ENCODE peak calls at places on chromosomes 3 and 15, in five cellular contexts. S is OCI-LY7, D is HT-29, X is Right ventricle myocardium superior, B is ELR. U is an unnamed sample.

GRCh38 chr15:74988007-74988800 is 7.2 kb upstream of the SCAMP5 start:
- DNase-seq in S (peak), B (peak), X (no peak), D (peak), U (no peak)

GRCh38 chr3:149626671-149627070 is 31.2 kb downstream of the WWTR1 start:
- DNase-seq in B (no peak), D (no peak), S (no peak), X (no peak), U (no peak)

GRCh38 chr15:51621917-51622268 is 678 bp downstream of the DMXL2 start:
- DNase-seq in X (peak), S (peak), D (peak), B (peak), U (peak)

GRCh38 chr15:27418729-27419128 is 447.7 kb downstream of the GABRG3 start:
- DNase-seq in X (no peak), D (no peak), B (no peak), S (peak), U (no peak)

GRCh38 chr3:39718674-39719595 is 90.5 kb upstream of the MYRIP start:
- DNase-seq in X (no peak), D (no peak), B (peak), S (no peak), U (no peak)

GRCh38 chr3:15241341-15241740 is 35.3 kb downstream of the CAPN7 start:
- DNase-seq in S (peak), B (peak), X (peak), D (peak), U (peak)

GRCh38 chr15:39429898-39430357 is 151.0 kb upstream of the THBS1 start:
- DNase-seq in B (peak), D (peak), S (no peak), X (no peak), U (no peak)

GRCh38 chr15:42744200-42744599 is 7.3 kb upstream of the CDAN1 start:
- DNase-seq in D (no peak), S (no peak), X (no peak), B (no peak), U (no peak)

GRCh38 chr15:85592148-85592547 is 202.6 kb downstream of the KLHL25 start:
- DNase-seq in S (no peak), X (no peak), D (peak), B (peak), U (no peak)

GRCh38 chr3:10996345-10997050 is 4.0 kb downstream of the SLC6A1 start:
- DNase-seq in X (no peak), B (no peak), S (no peak), D (no peak), U (no peak)

GRCh38 chr3:127644641-127645040 is 15.7 kb downstream of the PODXL2 start:
- DNase-seq in D (no peak), X (no peak), S (no peak), B (no peak), U (no peak)

GRCh38 chr15:78492841-78493240 is 14.5 kb upstream of the HYKK start:
- DNase-seq in B (no peak), X (no peak), S (no peak), D (no peak), U (no peak)

GRCh38 chr3:116264546-116265174 is 180.6 kb downstream of the LSAMP start:
- DNase-seq in B (no peak), X (no peak), S (no peak), D (no peak), U (no peak)

GRCh38 chr3:36969540-36970432 is 23.1 kb downstream of the EPM2AIP1 start:
- DNase-seq in B (peak), S (peak), D (no peak), X (no peak), U (no peak)

GRCh38 chr3:9947025-9947995 is 4.9 kb downstream of the PRRT3 start:
- DNase-seq in D (peak), S (no peak), B (peak), X (peak), U (peak)

GRCh38 chr15:88580532-88580931 is 34.1 kb upstream of the DET1 start:
- DNase-seq in B (no peak), X (no peak), S (no peak), D (peak), U (no peak)

GRCh38 chr3:100073555-100074307 is 40.6 kb downstream of the FILIP1L start:
- DNase-seq in B (peak), X (peak), D (no peak), S (no peak), U (no peak)

GRCh38 chr15:90817117-90818057 is 51.0 kb upstream of the FURIN start:
- DNase-seq in D (no peak), B (no peak), S (no peak), X (no peak), U (no peak)

GRCh38 chr3:144084929-144085328 is 113.3 kb downstream of the DIPK2A start:
- DNase-seq in D (no peak), X (no peak), S (no peak), B (no peak), U (no peak)

GRCh38 chr3:43959498-43960447 is 269.0 kb downstream of the ABHD5 start:
- DNase-seq in D (no peak), X (no peak), S (no peak), B (no peak), U (no peak)

GRCh38 chr3:119518026-119518425 is 19.7 kb downstream of the TIMMDC1 start:
- DNase-seq in B (no peak), S (no peak), X (no peak), D (no peak), U (no peak)